ENCODE peak calls at places on chromosome 17, in five cellular contexts. J is right atrium auricular region, B is A549, V is right cardiac atrium, H is esophagus muscularis mucosa. F is an unnamed sample.

GRCh38 chr17:65181237-65182061 is 44.3 kb downstream of the RGS9 start:
- DNase-seq in H (no peak), V (no peak), J (no peak), B (no peak), F (no peak)

GRCh38 chr17:81487487-81488275 is 24.9 kb downstream of the ACTG1 start:
- DNase-seq in J (no peak), V (peak), H (no peak), B (peak), F (no peak)

GRCh38 chr17:51461578-51462004 is 201.2 kb downstream of the UTP18 start:
- DNase-seq in J (no peak), V (peak), B (peak), H (peak), F (peak)

GRCh38 chr17:530851-531250 is 178.2 kb upstream of the RPH3AL start:
- DNase-seq in B (no peak), H (no peak), V (no peak), J (no peak), F (no peak)

GRCh38 chr17:81608605-81609004 is 28.3 kb downstream of the NPLOC4 start:
- DNase-seq in B (no peak), V (no peak), J (no peak), H (no peak), F (no peak)

GRCh38 chr17:49566668-49567071 is 9.0 kb upstream of the NXPH3 start:
- DNase-seq in H (no peak), J (no peak), B (no peak), V (peak), F (no peak)

GRCh38 chr17:78131172-78132085 is 858 bp downstream of the TMC8 start:
- DNase-seq in B (no peak), J (no peak), V (peak), H (no peak), F (no peak)

GRCh38 chr17:39813631-39814030 is 50.5 kb downstream of the IKZF3 start:
- DNase-seq in B (no peak), J (no peak), H (no peak), V (no peak), F (no peak)

GRCh38 chr17:45936610-45937009 is 42.3 kb downstream of the MAPT start:
- DNase-seq in V (no peak), H (no peak), B (no peak), J (no peak), F (no peak)

GRCh38 chr17:42598905-42599304 is 10.3 kb downstream of the RETREG3 start:
- DNase-seq in B (no peak), H (no peak), V (no peak), J (no peak), F (no peak)

GRCh38 chr17:44170499-44171201 is at the start of gene ASB16:
- DNase-seq in H (no peak), J (no peak), B (no peak), V (no peak), F (no peak)
- H3K4me3 ChIP-seq in H (peak), J (peak), B (no peak), V (peak), F (peak)

DNA sequence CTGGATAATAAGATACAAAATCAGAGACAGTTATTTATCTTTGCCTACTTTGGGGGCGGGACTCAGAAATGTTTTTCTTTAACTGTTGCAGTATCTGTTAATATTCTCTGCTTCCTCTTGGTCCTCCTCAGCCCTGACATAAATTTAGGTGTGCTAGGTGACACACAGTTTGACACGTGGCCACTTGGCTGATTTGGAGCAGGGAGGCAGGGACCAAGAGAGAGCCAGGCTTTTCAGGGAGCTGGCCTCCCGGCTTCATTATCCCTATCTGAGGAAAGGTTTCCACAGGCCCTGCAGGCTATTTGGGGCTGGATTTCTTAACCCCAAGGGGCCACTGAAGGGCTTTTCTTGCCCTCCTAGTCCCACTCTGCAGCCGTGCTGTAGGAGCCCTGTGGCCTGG is 20.1 kb upstream of the NAT9 start:
- DNase-seq in B (no peak), H (no peak), V (peak), J (no peak), F (no peak)
- H3K27ac ChIP-seq in B (no peak), H (no peak), V (no peak), J (no peak), F (no peak)

DNA sequence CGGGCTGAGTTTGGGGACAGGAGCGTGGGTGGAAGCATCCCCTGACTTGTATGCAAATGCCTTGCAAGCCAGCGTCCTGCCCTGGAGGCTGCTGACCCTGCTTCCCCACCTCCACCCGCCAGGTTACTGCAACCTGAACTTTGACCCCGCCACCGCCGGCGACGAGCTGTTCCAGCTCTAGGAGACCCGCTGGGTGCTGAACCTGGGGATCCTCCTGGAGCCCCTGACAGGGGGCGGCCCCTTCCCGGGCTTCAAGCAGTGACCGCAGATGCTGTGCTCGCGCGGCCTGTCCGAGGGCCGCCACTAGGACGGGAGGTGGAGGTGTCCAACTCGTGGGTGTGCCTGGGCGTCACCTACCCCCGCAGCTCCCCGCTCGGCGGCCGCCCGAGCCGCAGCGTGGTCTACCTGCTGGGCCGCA is 10.7 kb upstream of the SLC16A5 start:
- DNase-seq in V (no peak), J (no peak), B (no peak), H (no peak), F (no peak)
- H3K4me3 ChIP-seq in V (peak), J (peak), B (no peak), H (peak), F (no peak)

GRCh38 chr17:2223617-2223927 is 80.0 kb downstream of the SMG6 start:
- DNase-seq in V (no peak), H (no peak), B (no peak), J (no peak), F (no peak)
- H3K27ac ChIP-seq in V (peak), H (peak), B (no peak), J (peak), F (peak)

GRCh38 chr17:74203439-74204240 is at the start of gene RPL38:
- DNase-seq in H (peak), V (peak), J (peak), B (peak), F (peak)

GRCh38 chr17:74204474-74204873 is 996 bp downstream of the RPL38 start:
- DNase-seq in B (no peak), H (no peak), J (no peak), V (no peak), F (no peak)

GRCh38 chr17:74201250-74201649 is 2.2 kb upstream of the RPL38 start:
- DNase-seq in J (no peak), B (peak), V (no peak), H (no peak), F (no peak)

GRCh38 chr17:74205274-74205673 is 1.8 kb downstream of the RPL38 start:
- DNase-seq in J (no peak), H (no peak), B (no peak), V (no peak), F (no peak)

DNA sequence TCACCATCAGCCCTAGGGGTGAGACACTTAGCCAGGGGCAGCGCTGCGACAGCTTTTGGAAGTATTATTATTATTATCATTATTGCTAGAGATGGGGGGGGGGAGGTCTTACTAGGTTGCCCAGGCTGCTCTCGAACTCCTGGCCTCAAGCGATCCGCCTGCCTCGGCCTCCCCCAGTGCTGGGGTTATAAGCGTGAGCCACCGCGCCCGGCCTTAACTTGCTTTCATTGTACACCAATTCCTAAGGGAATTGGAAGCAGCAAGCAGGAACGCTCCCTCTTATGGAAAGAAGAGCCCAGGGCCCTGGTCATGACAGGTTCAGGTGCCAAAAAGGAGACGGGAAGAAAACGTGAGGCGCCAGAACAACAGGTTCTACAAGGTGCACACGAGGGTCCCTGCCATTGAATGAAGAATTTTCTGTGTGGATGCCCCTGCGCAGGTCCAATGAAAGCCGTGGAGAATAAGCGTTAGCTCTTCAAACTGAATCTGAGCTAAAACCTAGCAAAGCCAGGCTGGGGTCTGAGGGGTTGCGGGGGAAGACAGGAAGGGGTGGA is 522 bp upstream of the RPL38 start:
- DNase-seq in J (no peak), V (peak), H (no peak), B (no peak), F (no peak)
- H3K4me3 ChIP-seq in J (no peak), V (no peak), H (peak), B (peak), F (peak)

F was measured in AG04450.